ENCODE peak calls at places on chromosomes 16 and 17, in eight cellular contexts. I is T-helper 1 cell, V is Calu3, N is HCEC 1CT, P is heart left ventricle, T is mesendoderm, U is fibroblast of lung, R is NCI-H187 treated with DMSO at 0.1 percent for 48 hours. Z is an unnamed sample.

GRCh38 chr17:38449364-38449763 is 21.1 kb downstream of the ARHGAP23 start:
- DNase-seq in I (no peak), V (peak; percentile 71), N (no peak), P (no peak), T (peak; percentile 59), U (peak; percentile 66), R (no peak), Z (no peak)

GRCh38 chr17:27577124-27577761 is 53.7 kb upstream of the LGALS9 start:
- DNase-seq in I (no peak), V (no peak), N (peak; percentile 62), P (no peak), T (peak; percentile 81), U (peak; percentile 67), R (no peak), Z (no peak)

GRCh38 chr16:11278681-11279628 is 2.2 kb downstream of the PRM1 start:
- DNase-seq in I (no peak), V (no peak), N (no peak), P (no peak), T (no peak), U (no peak), R (no peak), Z (no peak)

GRCh38 chr17:15516150-15516549 is 47.1 kb downstream of the TVP23C start:
- DNase-seq in I (no peak), V (no peak), N (peak; percentile 86), P (no peak), T (no peak), U (peak; percentile 85), R (no peak), Z (no peak)

GRCh38 chr16:88276591-88276990 is 106.2 kb upstream of the ZNF469 start:
- DNase-seq in I (no peak), V (no peak), N (no peak), P (no peak), T (no peak), U (no peak), R (no peak), Z (no peak)

GRCh38 chr16:67109407-67110135 is at the start of gene PHAF1:
- DNase-seq in I (peak; percentile 96), V (peak; percentile 99), N (peak; percentile 85), P (peak; percentile 95), T (peak; percentile 95), U (peak; percentile 85), R (no peak), Z (peak; percentile 85)

GRCh38 chr17:51391992-51392654 is 131.8 kb downstream of the UTP18 start:
- DNase-seq in I (no peak), V (peak; percentile 36), N (no peak), P (no peak), T (peak; percentile 87), U (no peak), R (no peak), Z (no peak)

GRCh38 chr16:19882186-19882585 is 2.5 kb downstream of the GPRC5B start:
- DNase-seq in I (no peak), V (no peak), N (no peak), P (no peak), T (peak; percentile 71), U (peak; percentile 18), R (no peak), Z (no peak)

GRCh38 chr16:15435216-15435864 is 952 bp downstream of the BMERB1 start:
- DNase-seq in I (no peak), V (no peak), N (no peak), P (no peak), T (peak; percentile 8), U (no peak), R (no peak), Z (no peak)

GRCh38 chr17:79732804-79733691 is 2.3 kb downstream of the ENPP7 start:
- DNase-seq in I (no peak), V (no peak), N (no peak), P (peak; percentile 38), T (no peak), U (no peak), R (no peak), Z (no peak)

GRCh38 chr17:50344712-50345380 is 1.1 kb upstream of the XYLT2 start:
- DNase-seq in I (no peak), V (no peak), N (no peak), P (no peak), T (no peak), U (no peak), R (no peak), Z (peak; percentile 55)

GRCh38 chr17:5585814-5586558 is 1.7 kb upstream of the NLRP1 start:
- DNase-seq in I (no peak), V (peak; percentile 8), N (no peak), P (no peak), T (peak; percentile 14), U (peak; percentile 34), R (peak; percentile 14), Z (no peak)

GRCh38 chr16:4636196-4636595 is 11.6 kb downstream of the MGRN1 start:
- DNase-seq in I (no peak), V (no peak), N (no peak), P (no peak), T (no peak), U (no peak), R (no peak), Z (no peak)

GRCh38 chr17:46727572-46728348 is 90.7 kb downstream of the WNT3 start:
- DNase-seq in I (no peak), V (no peak), N (peak; percentile 89), P (no peak), T (peak; percentile 34), U (peak; percentile 95), R (no peak), Z (no peak)

GRCh38 chr17:34582185-34582900 is 3.0 kb downstream of the TMEM132E start:
- DNase-seq in I (no peak), V (no peak), N (no peak), P (no peak), T (no peak), U (no peak), R (no peak), Z (no peak)

GRCh38 chr16:2500937-2501750 is 12.6 kb upstream of the ATP6V0C start:
- DNase-seq in I (peak; percentile 71), V (peak; percentile 92), N (peak; percentile 53), P (peak; percentile 84), T (peak; percentile 85), U (peak; percentile 58), R (peak; percentile 52), Z (peak; percentile 35)

GRCh38 chr17:65662166-65662565 is 100.7 kb upstream of the AXIN2 start:
- DNase-seq in I (no peak), V (no peak), N (peak; percentile 7), P (no peak), T (no peak), U (peak; percentile 68), R (no peak), Z (no peak)

Z was measured in Kasumi-1.